ENCODE peak calls at places on chromosomes 12 and 14, in five cellular contexts. One of them, this sample, is unnamed. For H3K36me3, the result is how much of the 10 kb centered on the place peaks cover.

GRCh38 chr12:93040367-93040766 is 111.3 kb upstream of the EEA1 start:
- DNase-seq in GM23248: no peak
- DNase-seq in uterus: no peak
- DNase-seq in GM23338: no peak
- DNase-seq in GM06990: no peak
- DNase-seq in this sample: no peak

GRCh38 chr12:54631551-54631950 is 3.1 kb downstream of the LACRT start:
- DNase-seq in GM23248: no peak
- DNase-seq in uterus: no peak
- DNase-seq in GM23338: no peak
- DNase-seq in GM06990: no peak
- DNase-seq in this sample: no peak

GRCh38 chr12:101877816-101878811 is 734 bp downstream of the DRAM1 start:
- DNase-seq in GM23248: peak
- DNase-seq in uterus: peak
- DNase-seq in GM23338: peak
- DNase-seq in GM06990: no peak
- DNase-seq in this sample: peak

GRCh38 chr12:109336593-109336992 is 11.1 kb upstream of the MYO1H start:
- DNase-seq in GM23248: no peak
- DNase-seq in uterus: no peak
- DNase-seq in GM23338: no peak
- DNase-seq in GM06990: no peak
- DNase-seq in this sample: no peak

GRCh38 chr12:20077618-20078017 is 290.7 kb upstream of the PDE3A start:
- DNase-seq in GM23248: no peak
- DNase-seq in uterus: no peak
- DNase-seq in GM23338: peak
- DNase-seq in GM06990: no peak
- DNase-seq in this sample: no peak

GRCh38 chr12:5956987-5957386 is 11.9 kb upstream of the ANO2 start:
- DNase-seq in GM23248: no peak
- DNase-seq in uterus: no peak
- DNase-seq in GM23338: no peak
- DNase-seq in GM06990: no peak
- DNase-seq in this sample: no peak

GRCh38 chr14:69342928-69343525 is 55.1 kb downstream of the ERH start:
- DNase-seq in GM23248: no peak
- DNase-seq in uterus: peak
- DNase-seq in GM23338: no peak
- DNase-seq in GM06990: no peak
- DNase-seq in this sample: no peak

GRCh38 chr12:56581418-56582145 is 48.5 kb downstream of the BAZ2A start:
- DNase-seq in GM23248: no peak
- DNase-seq in uterus: no peak
- DNase-seq in GM23338: no peak
- DNase-seq in GM06990: no peak
- DNase-seq in this sample: no peak

GRCh38 chr12:112876506-112876905 is 30.3 kb upstream of the OAS1 start:
- DNase-seq in GM23248: no peak
- DNase-seq in uterus: no peak
- DNase-seq in GM23338: no peak
- DNase-seq in GM06990: no peak
- DNase-seq in this sample: no peak

GRCh38 chr14:71855399-71856036 is 76.7 kb upstream of the RGS6 start:
- DNase-seq in GM23248: peak
- DNase-seq in uterus: peak
- DNase-seq in GM23338: peak
- DNase-seq in GM06990: peak
- DNase-seq in this sample: peak

GRCh38 chr14:37787879-37788494 is 192.6 kb downstream of the TTC6 start:
- DNase-seq in GM23248: no peak
- DNase-seq in uterus: no peak
- DNase-seq in GM23338: no peak
- DNase-seq in GM06990: no peak
- DNase-seq in this sample: no peak

GRCh38 chr12:49294804-49295086 is 202 bp upstream of the PRPH start:
- DNase-seq in GM23248: no peak
- DNase-seq in uterus: no peak
- DNase-seq in GM23338: no peak
- DNase-seq in GM06990: no peak
- DNase-seq in this sample: no peak

GRCh38 chr14:92425101-92425500 is 88.5 kb upstream of the RIN3 start:
- DNase-seq in GM23248: peak
- DNase-seq in uterus: no peak
- DNase-seq in GM23338: no peak
- DNase-seq in GM06990: no peak
- DNase-seq in this sample: no peak

GRCh38 chr12:99658950-99659349 is 11.4 kb downstream of the GARIN6 start:
- DNase-seq in GM23248: peak
- DNase-seq in uterus: no peak
- DNase-seq in GM23338: peak
- DNase-seq in GM06990: no peak
- DNase-seq in this sample: no peak

GRCh38 chr14:41718477-41719166 is 111.9 kb downstream of the LRFN5 start:
- DNase-seq in GM23248: no peak
- DNase-seq in uterus: no peak
- DNase-seq in GM23338: no peak
- DNase-seq in GM06990: no peak
- DNase-seq in this sample: no peak

GRCh38 chr14:103380719-103381377 is 4.4 kb upstream of the MARK3 start:
- DNase-seq in GM23248: peak
- DNase-seq in uterus: no peak
- DNase-seq in GM23338: no peak
- DNase-seq in GM06990: no peak
- DNase-seq in this sample: no peak

GRCh38 chr12:123250471-123251383 is 17.5 kb downstream of the MTRFR start:
- DNase-seq in GM23248: no peak
- DNase-seq in uterus: peak
- DNase-seq in GM23338: peak
- DNase-seq in GM06990: no peak
- DNase-seq in this sample: no peak

GRCh38 chr14:102986810-102987579 is 64.5 kb downstream of the AMN start:
- DNase-seq in GM23248: peak
- DNase-seq in uterus: no peak
- DNase-seq in GM23338: no peak
- DNase-seq in GM06990: no peak
- DNase-seq in this sample: no peak

GRCh38 chr12:113466770-113467153 is 4.9 kb downstream of the LHX5 start:
- DNase-seq in GM23248: no peak
- DNase-seq in uterus: no peak
- DNase-seq in GM23338: no peak
- DNase-seq in GM06990: no peak
- DNase-seq in this sample: no peak

GRCh38 chr12:6953417-6954315 is 2.5 kb downstream of the PTPN6 start:
- DNase-seq in GM23248: no peak
- DNase-seq in uterus: no peak
- DNase-seq in GM23338: no peak
- DNase-seq in GM06990: peak
- DNase-seq in this sample: no peak

GRCh38 chr12:118737985-118738540 is 243.3 kb upstream of the SRRM4 start:
- DNase-seq in GM23248: no peak
- DNase-seq in uterus: no peak
- DNase-seq in GM23338: no peak
- DNase-seq in GM06990: no peak
- DNase-seq in this sample: no peak

GRCh38 chr12:27164330-27165045 is 79.6 kb upstream of the STK38L start:
- DNase-seq in GM23248: no peak
- DNase-seq in uterus: no peak
- DNase-seq in GM23338: no peak
- DNase-seq in GM06990: no peak
- DNase-seq in this sample: no peak

GRCh38 chr12:59595557-59596231 is at the start of gene SLC16A7:
- DNase-seq in GM23248: peak
- DNase-seq in uterus: peak
- DNase-seq in GM23338: peak
- DNase-seq in GM06990: peak
- DNase-seq in this sample: peak

GRCh38 chr14:37974421-37974820 is 233.3 kb upstream of the SSTR1 start:
- DNase-seq in GM23248: peak
- DNase-seq in uterus: no peak
- DNase-seq in GM23338: no peak
- DNase-seq in GM06990: no peak
- DNase-seq in this sample: no peak

GRCh38 chr12:124777399-124778372 is 86.0 kb downstream of the SCARB1 start:
- DNase-seq in GM23248: no peak
- DNase-seq in uterus: peak
- DNase-seq in GM23338: no peak
- DNase-seq in GM06990: no peak
- DNase-seq in this sample: no peak

GRCh38 chr12:56803750-56804149 is 40.6 kb downstream of the HSD17B6 start:
- DNase-seq in GM23248: peak
- DNase-seq in uterus: no peak
- DNase-seq in GM23338: no peak
- DNase-seq in GM06990: no peak
- DNase-seq in this sample: peak

GRCh38 chr14:104099096-104100041 is 13.9 kb downstream of the ASPG start:
- DNase-seq in GM23248: no peak
- DNase-seq in uterus: no peak
- DNase-seq in GM23338: no peak
- DNase-seq in GM06990: no peak
- DNase-seq in this sample: no peak

GRCh38 chr12:53299101-53299453 is 418 bp upstream of the MYG1 start:
- DNase-seq in GM23248: peak
- DNase-seq in uterus: no peak
- DNase-seq in GM23338: no peak
- DNase-seq in GM06990: no peak
- DNase-seq in this sample: no peak

GRCh38 chr14:58898655-58899316 is 261.0 kb downstream of the DACT1 start:
- DNase-seq in GM23248: peak
- DNase-seq in uterus: no peak
- DNase-seq in GM23338: no peak
- DNase-seq in GM06990: no peak
- DNase-seq in this sample: no peak

GRCh38 chr12:25366159-25366558 is 115.4 kb upstream of the KRAS start:
- DNase-seq in GM23248: no peak
- DNase-seq in uterus: no peak
- DNase-seq in GM23338: no peak
- DNase-seq in GM06990: no peak
- DNase-seq in this sample: no peak

GRCh38 chr14:21011136-21011535 is 12.0 kb downstream of the SLC39A2 start:
- DNase-seq in GM23248: no peak
- DNase-seq in uterus: no peak
- DNase-seq in GM23338: no peak
- DNase-seq in GM06990: no peak
- DNase-seq in this sample: no peak

GRCh38 chr12:30828686-30829085 is 73.9 kb upstream of the CAPRIN2 start:
- DNase-seq in GM23248: no peak
- DNase-seq in uterus: no peak
- DNase-seq in GM23338: no peak
- DNase-seq in GM06990: no peak
- DNase-seq in this sample: no peak

GRCh38 chr12:63845726-63846125 is 1.2 kb downstream of the SRGAP1 start:
- DNase-seq in GM23248: peak
- DNase-seq in uterus: no peak
- DNase-seq in GM23338: no peak
- DNase-seq in GM06990: no peak
- DNase-seq in this sample: no peak

GRCh38 chr14:106831322-106831720 is 1304.9 kb downstream of the TMEM121 start:
- DNase-seq in GM23248: no peak
- DNase-seq in uterus: no peak
- DNase-seq in GM23338: peak
- DNase-seq in GM06990: peak
- DNase-seq in this sample: no peak

DNA sequence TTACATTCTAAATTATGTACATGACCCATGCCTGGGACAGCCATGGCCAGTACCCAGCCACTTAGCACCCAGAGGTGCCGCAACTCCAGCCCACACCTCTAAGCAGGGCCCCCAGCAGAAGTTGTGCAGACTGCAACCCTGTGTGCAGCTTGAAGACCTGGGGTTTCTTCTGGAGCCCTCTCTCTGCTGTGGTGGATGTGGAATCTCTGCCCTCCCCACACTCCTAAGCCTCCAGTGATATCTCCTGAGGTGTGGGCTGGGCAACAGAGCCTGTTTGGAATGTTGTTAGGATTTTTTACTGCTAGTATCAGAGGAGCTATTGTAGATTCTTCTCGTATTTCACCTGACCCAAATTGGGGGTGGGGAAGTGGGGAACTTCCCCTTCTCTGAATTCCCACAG is 59.4 kb upstream of the TUNAR start:
- DNase-seq in GM23248: no peak
- DNase-seq in uterus: no peak
- DNase-seq in GM23338: peak
- DNase-seq in GM06990: no peak
- DNase-seq in this sample: no peak
- H3K36me3 ChIP-seq in GM23248: under half
- H3K36me3 ChIP-seq in uterus: under half
- H3K36me3 ChIP-seq in GM23338: under half
- H3K36me3 ChIP-seq in GM06990: under half
- H3K36me3 ChIP-seq in this sample: under half

GRCh38 chr14:24144451-24144850 is 2.0 kb downstream of the PSME2 start:
- DNase-seq in GM23248: no peak
- DNase-seq in uterus: no peak
- DNase-seq in GM23338: no peak
- DNase-seq in GM06990: no peak
- DNase-seq in this sample: no peak
- H3K36me3 ChIP-seq in GM23248: under half
- H3K36me3 ChIP-seq in uterus: under half
- H3K36me3 ChIP-seq in GM23338: under half
- H3K36me3 ChIP-seq in GM06990: under half
- H3K36me3 ChIP-seq in this sample: under half

DNA sequence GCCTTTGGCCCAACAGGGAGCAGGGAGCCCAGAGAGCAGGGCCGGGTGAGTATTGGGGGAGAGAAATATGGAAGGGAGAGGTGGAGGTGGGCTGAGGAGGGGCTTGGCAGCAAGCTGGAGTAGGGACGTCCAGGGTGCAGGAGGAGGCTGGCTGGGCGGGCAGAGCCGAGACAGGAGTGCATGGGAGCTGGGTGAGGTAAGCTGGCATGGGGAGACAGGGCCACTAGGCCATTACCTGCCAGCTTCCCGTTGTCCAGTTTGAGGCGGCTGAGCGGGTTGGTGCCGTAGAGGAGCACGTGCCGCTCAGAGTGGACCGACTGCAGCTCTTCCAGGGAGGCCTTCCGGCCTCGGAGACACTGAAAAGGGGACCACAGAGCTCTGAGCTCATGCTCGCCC is 18.3 kb downstream of the SLC48A1 start:
- DNase-seq in GM23248: no peak
- DNase-seq in uterus: no peak
- DNase-seq in GM23338: no peak
- DNase-seq in GM06990: no peak
- DNase-seq in this sample: no peak
- H3K36me3 ChIP-seq in GM23248: half or more
- H3K36me3 ChIP-seq in uterus: under half
- H3K36me3 ChIP-seq in GM23338: under half
- H3K36me3 ChIP-seq in GM06990: under half
- H3K36me3 ChIP-seq in this sample: half or more

DNA sequence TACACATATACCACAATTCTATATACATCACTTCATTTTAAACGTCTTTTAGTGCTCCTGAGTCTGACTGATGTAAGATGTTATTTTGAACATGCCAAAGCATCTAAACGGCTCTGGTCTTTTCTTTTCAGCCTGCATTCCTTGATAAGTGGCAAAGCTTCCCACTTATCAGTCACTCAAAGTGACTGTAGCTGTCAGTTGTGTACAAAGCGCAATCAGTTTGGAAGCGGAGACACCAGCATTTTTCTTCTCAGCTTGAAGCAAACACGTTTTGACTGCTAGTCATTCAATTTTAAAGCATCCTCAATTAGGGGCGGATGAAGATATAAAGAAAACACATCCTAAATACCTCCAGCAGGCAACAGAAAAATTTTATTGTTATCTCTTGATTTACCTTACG is 226.8 kb downstream of the SOX5 start:
- DNase-seq in GM23248: no peak
- DNase-seq in uterus: no peak
- DNase-seq in GM23338: no peak
- DNase-seq in GM06990: no peak
- DNase-seq in this sample: no peak
- H3K36me3 ChIP-seq in GM23248: under half
- H3K36me3 ChIP-seq in uterus: under half
- H3K36me3 ChIP-seq in GM23338: under half
- H3K36me3 ChIP-seq in GM06990: under half
- H3K36me3 ChIP-seq in this sample: under half

This sample was measured in tibial artery.